ENCODE peak calls at places on chromosomes 13 and 19, in ten cellular contexts. V is stimulated activated CD8-positive, alpha-beta memory T cell treated with anti-CD3 and anti-CD28 coated beads, Interleukin-2, amount 100 ng/mL, for 48 hours; B is left ventricle myocardium superior; M is EH; N is COR-L47; D is T-helper 1 cell; X is NCI-H2081; A is colonic mucosa; Z is DMS153; S is anterior cingulate cortex. J is an unnamed sample.

GRCh38 chr19:15129856-15130580 is 22.8 kb downstream of the SYDE1 start:
- DNase-seq in X (no peak), M (no peak), D (no peak), N (no peak), V (no peak), A (peak; percentile 47), S (no peak), B (no peak), Z (no peak), J (no peak)

GRCh38 chr13:66313408-66313807 is 916.7 kb downstream of the PCDH9 start:
- DNase-seq in Z (no peak), N (no peak), V (no peak), M (peak; percentile 77), D (no peak), A (no peak), X (no peak), S (no peak), B (no peak), J (no peak)

GRCh38 chr19:34350161-34350561 is 14.8 kb upstream of the GPI start:
- DNase-seq in M (peak; percentile 42), S (no peak), V (no peak), X (no peak), A (no peak), Z (no peak), D (peak; percentile 59), N (no peak), B (no peak), J (no peak)

GRCh38 chr13:33252103-33252502 is 33.5 kb downstream of the STARD13 start:
- DNase-seq in D (no peak), V (no peak), M (no peak), N (no peak), X (no peak), S (no peak), Z (no peak), B (peak; percentile 68), A (no peak), J (no peak)

GRCh38 chr13:46982856-46983582 is 86.2 kb upstream of the HTR2A start:
- DNase-seq in D (no peak), V (no peak), X (no peak), M (no peak), A (no peak), N (no peak), S (no peak), B (no peak), Z (no peak), J (no peak)

GRCh38 chr19:19643158-19644053 is at the start of gene GMIP:
- DNase-seq in Z (peak; percentile 30), V (peak; percentile 81), X (peak; percentile 55), D (peak; percentile 83), A (peak; percentile 92), B (peak; percentile 89), N (peak; percentile 29), S (peak; percentile 42), M (peak; percentile 63), J (peak; percentile 84)

GRCh38 chr13:98291658-98292057 is 114.6 kb upstream of the RNF113B start:
- DNase-seq in S (peak; percentile 29), X (no peak), V (no peak), D (no peak), M (no peak), A (no peak), Z (no peak), B (no peak), N (no peak), J (no peak)

GRCh38 chr13:111259058-111259457 is 61.4 kb upstream of the TEX29 start:
- DNase-seq in N (no peak), D (no peak), X (no peak), B (no peak), Z (no peak), V (no peak), S (no peak), M (no peak), A (no peak), J (no peak)

GRCh38 chr19:19488875-19489690 is 26.3 kb downstream of the TSSK6 start:
- DNase-seq in D (peak; percentile 88), A (peak; percentile 92), V (peak; percentile 60), N (peak; percentile 88), M (peak; percentile 94), S (peak; percentile 46), Z (peak; percentile 94), B (peak; percentile 75), X (peak; percentile 37), J (peak; percentile 87)

GRCh38 chr19:48654299-48655059 is 8.5 kb upstream of the CA11 start:
- DNase-seq in A (no peak), B (no peak), N (peak; percentile 64), Z (no peak), X (peak; percentile 68), V (no peak), S (no peak), M (no peak), D (no peak), J (no peak)

GRCh38 chr19:47179643-47180310 is 49.1 kb downstream of the SAE1 start:
- DNase-seq in Z (no peak), A (no peak), B (no peak), D (no peak), X (no peak), M (no peak), V (no peak), S (no peak), N (no peak), J (no peak)

GRCh38 chr13:110228936-110229904 is 77.7 kb downstream of the COL4A1 start:
- DNase-seq in N (no peak), V (no peak), S (no peak), Z (no peak), M (peak; percentile 87), A (no peak), B (no peak), D (no peak), X (no peak), J (no peak)

GRCh38 chr13:24153979-24154378 is 6.5 kb upstream of the SPATA13 start:
- DNase-seq in A (no peak), X (no peak), V (no peak), D (no peak), S (no peak), M (no peak), B (no peak), N (no peak), Z (no peak), J (no peak)

GRCh38 chr13:38405216-38405615 is 55.6 kb downstream of the UFM1 start:
- DNase-seq in Z (no peak), S (no peak), M (no peak), X (no peak), N (no peak), B (no peak), V (no peak), D (no peak), A (no peak), J (no peak)

GRCh38 chr19:52216401-52216800 is 26.5 kb downstream of the PPP2R1A start:
- DNase-seq in V (no peak), X (no peak), D (no peak), A (no peak), N (no peak), B (no peak), M (no peak), S (no peak), Z (no peak), J (no peak)